ENCODE peak calls at places on chromosomes 11 and 22, in five cellular contexts. B is tibial artery, R is adipocyte, F is mammary epithelial cell, G is dorsolateral prefrontal cortex. Y is an unnamed sample. For H3K27me3, the result is how much of the 10 kb centered on the place peaks cover.

GRCh38 chr11:119488256-119488995 is 65.5 kb upstream of the THY1 start:
- DNase-seq in F (no peak), G (no peak), R (no peak), B (peak), Y (no peak)

GRCh38 chr11:126405374-126405773 is 49.9 kb downstream of the ST3GAL4 start:
- DNase-seq in F (peak), B (no peak), R (no peak), G (no peak), Y (no peak)

GRCh38 chr11:93059074-93059957 is 89.9 kb downstream of the MTNR1B start:
- DNase-seq in B (no peak), G (no peak), F (no peak), R (peak), Y (peak)

GRCh38 chr11:9528573-9529332 is 44.7 kb upstream of the WEE1 start:
- DNase-seq in F (no peak), B (no peak), R (no peak), G (no peak), Y (no peak)

GRCh38 chr11:97815667-97816066 is 1205.1 kb upstream of the CNTN5 start:
- DNase-seq in R (peak), B (no peak), G (no peak), F (no peak), Y (no peak)

GRCh38 chr22:19629331-19629719 is 85.0 kb upstream of the SEPTIN5 start:
- DNase-seq in R (no peak), F (no peak), B (no peak), G (no peak), Y (no peak)

GRCh38 chr11:47399860-47400812 is 8.3 kb upstream of the SLC39A13 start:
- DNase-seq in R (no peak), B (peak), G (no peak), F (no peak), Y (no peak)

GRCh38 chr11:56296877-56297276 is 4.8 kb upstream of the OR8H1 start:
- DNase-seq in F (no peak), G (no peak), R (no peak), B (no peak), Y (no peak)

GRCh38 chr22:28670691-28671261 is 8.9 kb downstream of the TTC28 start:
- DNase-seq in R (no peak), G (no peak), F (peak), B (no peak), Y (no peak)

GRCh38 chr11:63840356-63841060 is 1.6 kb downstream of the MARK2 start:
- DNase-seq in G (no peak), F (peak), R (peak), B (no peak), Y (no peak)

GRCh38 chr11:134758342-134758931 is 346.4 kb upstream of the B3GAT1 start:
- DNase-seq in B (no peak), G (no peak), F (no peak), R (no peak), Y (no peak)

GRCh38 chr22:31776231-31776630 is 22.4 kb downstream of the DEPDC5 start:
- DNase-seq in F (no peak), R (no peak), G (no peak), B (no peak), Y (no peak)

GRCh38 chr11:67558084-67558772 is 25.4 kb upstream of the GSTP1 start:
- DNase-seq in G (no peak), R (no peak), B (peak), F (no peak), Y (peak)

GRCh38 chr11:92829121-92829520 is 140.3 kb upstream of the MTNR1B start:
- DNase-seq in B (no peak), R (no peak), G (no peak), F (no peak), Y (no peak)

GRCh38 chr11:46489668-46490560 is 98.3 kb upstream of the CHRM4 start:
- DNase-seq in B (no peak), F (peak), G (no peak), R (peak), Y (peak)

GRCh38 chr11:74672956-74673895 is 58.0 kb downstream of the CHRDL2 start:
- DNase-seq in R (peak), F (peak), G (no peak), B (peak), Y (peak)

GRCh38 chr11:112298535-112298934 is 37.9 kb upstream of the PLET1 start:
- DNase-seq in B (no peak), G (no peak), R (no peak), F (no peak), Y (no peak)

GRCh38 chr22:19800761-19801244 is 40.2 kb downstream of the TBX1 start:
- DNase-seq in R (peak), B (no peak), G (no peak), F (no peak), Y (peak)

GRCh38 chr11:33860926-33861325 is 30.9 kb downstream of the LMO2 start:
- DNase-seq in F (no peak), B (no peak), G (no peak), R (no peak), Y (no peak)

GRCh38 chr11:47127213-47127612 is 49.5 kb downstream of the ARFGAP2 start:
- DNase-seq in F (no peak), G (no peak), B (no peak), R (no peak), Y (no peak)

GRCh38 chr22:17665248-17665647 is 26.7 kb downstream of the BCL2L13 start:
- DNase-seq in F (no peak), R (no peak), G (no peak), B (no peak), Y (no peak)

GRCh38 chr11:127986073-127986472 is 601.3 kb downstream of the ETS1 start:
- DNase-seq in R (no peak), B (no peak), F (peak), G (no peak), Y (no peak)

GRCh38 chr22:27391092-27391770 is 410.3 kb downstream of the MN1 start:
- DNase-seq in G (no peak), F (no peak), R (peak), B (peak), Y (no peak)

GRCh38 chr11:27357250-27357649 is 5.8 kb downstream of the CCDC34 start:
- DNase-seq in R (no peak), F (no peak), B (no peak), G (no peak), Y (no peak)

GRCh38 chr11:112321521-112322172 is 61.0 kb upstream of the PLET1 start:
- DNase-seq in F (peak), G (no peak), R (peak), B (no peak), Y (peak)

GRCh38 chr11:110253525-110253924 is 42.9 kb downstream of the RDX start:
- DNase-seq in B (no peak), G (no peak), F (no peak), R (no peak), Y (no peak)

GRCh38 chr11:42778193-42778592 is 533.6 kb upstream of the API5 start:
- DNase-seq in B (no peak), R (no peak), F (no peak), G (no peak), Y (no peak)

GRCh38 chr11:127612602-127613001 is 612.0 kb upstream of the KIRREL3 start:
- DNase-seq in F (no peak), G (no peak), B (no peak), R (no peak), Y (no peak)

GRCh38 chr11:62256281-62256680 is 13.7 kb upstream of the SCGB2A2 start:
- DNase-seq in G (no peak), R (no peak), B (no peak), F (no peak), Y (no peak)

GRCh38 chr22:37911697-37912096 is 5.6 kb downstream of the MICALL1 start:
- DNase-seq in F (no peak), B (no peak), R (no peak), G (no peak), Y (no peak)

GRCh38 chr22:19941365-19942070 is at the start of the genes COMT and TXNRD2:
- DNase-seq in F (peak), R (peak), G (no peak), B (peak), Y (peak)

GRCh38 chr11:2129323-2129698 is 9.9 kb downstream of the IGF2 start:
- DNase-seq in B (no peak), G (no peak), R (no peak), F (no peak), Y (no peak)

GRCh38 chr22:30305519-30305905 is 16.2 kb upstream of the CASTOR1 start:
- DNase-seq in R (no peak), F (no peak), G (no peak), B (peak), Y (no peak)
- H3K4me3 ChIP-seq in R (no peak), F (no peak), G (no peak), B (no peak), Y (no peak)

GRCh38 chr11:70825893-70826540 is 426.4 kb downstream of the SHANK2 start:
- DNase-seq in F (no peak), R (no peak), B (no peak), G (peak), Y (no peak)

GRCh38 chr11:70826950-70827349 is 425.4 kb downstream of the SHANK2 start:
- DNase-seq in F (no peak), G (no peak), R (no peak), B (no peak), Y (no peak)

GRCh38 chr11:70828498-70829159 is 423.7 kb downstream of the SHANK2 start:
- DNase-seq in B (no peak), G (peak), R (no peak), F (no peak), Y (no peak)

GRCh38 chr11:70826541-70826943 is 425.8 kb downstream of the SHANK2 start:
- DNase-seq in B (no peak), R (peak), G (peak), F (no peak), Y (no peak)

GRCh38 chr11:70829160-70829899 is 423.0 kb downstream of the SHANK2 start:
- DNase-seq in F (no peak), G (no peak), R (no peak), B (no peak), Y (no peak)
- H3K27me3 ChIP-seq in F (under half), G (under half), R (under half), B (half or more), Y (under half)

DNA sequence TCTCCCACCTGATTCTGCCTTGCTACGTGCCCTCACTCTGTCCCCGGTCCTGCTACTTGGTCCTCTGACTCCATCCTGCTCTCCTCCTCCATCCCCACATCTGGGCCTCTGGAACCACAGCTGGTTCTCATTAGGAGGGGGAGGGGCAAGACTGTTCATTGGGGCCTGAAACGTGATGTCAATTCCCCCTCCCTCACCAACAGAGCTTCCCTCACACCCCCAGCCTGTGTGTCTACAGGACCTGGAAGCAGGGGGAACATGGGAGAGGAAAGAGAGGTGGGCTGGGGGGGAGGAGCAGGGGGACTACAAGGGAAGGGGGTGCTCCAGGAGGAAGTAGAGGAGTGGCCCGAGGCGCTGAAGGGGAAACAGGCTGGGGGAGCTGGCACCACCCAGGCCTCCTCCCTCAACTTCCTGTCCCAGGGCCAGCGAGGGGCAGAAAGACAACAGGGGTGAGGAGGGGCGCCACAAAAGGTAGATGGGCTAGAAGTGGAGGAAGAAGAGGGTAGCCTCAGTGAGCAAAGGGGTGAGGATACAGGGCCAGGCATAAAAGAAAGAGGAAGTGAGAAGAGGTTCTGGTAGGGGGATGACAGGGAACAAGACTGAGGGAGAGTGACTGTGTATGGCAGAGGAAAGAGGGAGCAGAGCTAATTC is 8.9 kb downstream of the DCHS1 start:
- DNase-seq in R (peak), B (no peak), F (no peak), G (no peak), Y (no peak)
- H3K4me3 ChIP-seq in R (no peak), B (no peak), F (no peak), G (no peak), Y (peak)

GRCh38 chr22:38986629-38987028 is 4.5 kb downstream of the APOBEC3B start:
- DNase-seq in R (no peak), G (no peak), F (no peak), B (no peak), Y (no peak)

GRCh38 chr22:38984224-38984623 is 2.1 kb downstream of the APOBEC3B start:
- DNase-seq in B (no peak), G (no peak), F (no peak), R (no peak), Y (no peak)

GRCh38 chr22:38981005-38981658 is 1.0 kb upstream of the APOBEC3B start:
- DNase-seq in B (no peak), F (peak), R (peak), G (no peak), Y (no peak)

GRCh38 chr22:38981659-38982007 is 514 bp upstream of the APOBEC3B start:
- DNase-seq in R (no peak), F (no peak), B (no peak), G (no peak), Y (no peak)

DNA sequence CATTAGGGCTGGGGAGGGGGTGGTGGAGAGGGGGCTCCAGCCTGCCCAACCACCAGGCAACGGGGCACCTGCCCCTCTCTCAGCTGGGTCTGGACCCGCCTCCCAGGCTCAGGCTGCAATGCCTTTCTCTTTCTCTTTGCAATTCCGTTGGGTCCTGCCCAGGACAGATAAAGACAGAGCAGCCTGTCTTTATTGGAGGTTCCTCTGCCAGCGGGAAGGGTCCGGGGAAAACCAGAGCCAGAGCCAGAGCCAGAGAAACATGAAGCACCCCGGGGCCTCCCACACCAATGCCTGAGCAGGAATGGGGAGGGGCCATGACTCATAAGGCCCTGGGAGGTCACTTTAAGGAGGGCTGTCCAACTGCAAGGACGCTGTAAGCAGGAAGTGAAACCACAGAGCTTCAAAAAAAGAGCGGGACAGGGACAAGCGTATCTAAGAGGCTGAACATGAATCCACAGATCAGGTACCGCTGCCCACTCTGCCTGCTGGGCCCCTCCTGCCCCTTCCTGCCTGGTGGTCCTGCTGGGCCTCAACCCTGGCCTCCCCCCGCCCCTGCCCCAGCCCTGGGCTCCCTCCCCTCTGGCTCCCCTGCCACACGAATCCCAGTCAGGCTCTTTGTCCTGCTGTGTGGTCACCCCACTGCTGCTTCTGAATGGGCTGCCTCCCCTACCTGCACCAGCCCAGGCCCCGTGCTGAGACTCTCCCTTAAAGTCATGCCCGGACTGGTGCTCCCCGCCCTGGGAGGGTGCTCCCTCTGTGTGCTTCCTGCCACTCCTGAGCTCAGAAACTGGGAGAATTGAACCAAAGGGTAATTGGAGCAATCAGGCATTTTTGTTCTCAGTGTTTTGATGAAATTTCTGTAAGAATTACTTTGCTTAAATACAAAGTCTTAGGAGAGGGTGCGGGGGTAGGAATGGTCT is at the start of gene APOBEC3B:
- DNase-seq in G (peak), R (peak), F (peak), B (peak), Y (peak)
- H3K27me3 ChIP-seq in G (under half), R (under half), F (under half), B (under half), Y (under half)

GRCh38 chr11:416051-416756 is 1.4 kb upstream of the SIGIRR start:
- DNase-seq in F (no peak), G (no peak), B (no peak), R (no peak), Y (no peak)
- H3K4me3 ChIP-seq in F (peak), G (peak), B (peak), R (peak), Y (peak)

DNA sequence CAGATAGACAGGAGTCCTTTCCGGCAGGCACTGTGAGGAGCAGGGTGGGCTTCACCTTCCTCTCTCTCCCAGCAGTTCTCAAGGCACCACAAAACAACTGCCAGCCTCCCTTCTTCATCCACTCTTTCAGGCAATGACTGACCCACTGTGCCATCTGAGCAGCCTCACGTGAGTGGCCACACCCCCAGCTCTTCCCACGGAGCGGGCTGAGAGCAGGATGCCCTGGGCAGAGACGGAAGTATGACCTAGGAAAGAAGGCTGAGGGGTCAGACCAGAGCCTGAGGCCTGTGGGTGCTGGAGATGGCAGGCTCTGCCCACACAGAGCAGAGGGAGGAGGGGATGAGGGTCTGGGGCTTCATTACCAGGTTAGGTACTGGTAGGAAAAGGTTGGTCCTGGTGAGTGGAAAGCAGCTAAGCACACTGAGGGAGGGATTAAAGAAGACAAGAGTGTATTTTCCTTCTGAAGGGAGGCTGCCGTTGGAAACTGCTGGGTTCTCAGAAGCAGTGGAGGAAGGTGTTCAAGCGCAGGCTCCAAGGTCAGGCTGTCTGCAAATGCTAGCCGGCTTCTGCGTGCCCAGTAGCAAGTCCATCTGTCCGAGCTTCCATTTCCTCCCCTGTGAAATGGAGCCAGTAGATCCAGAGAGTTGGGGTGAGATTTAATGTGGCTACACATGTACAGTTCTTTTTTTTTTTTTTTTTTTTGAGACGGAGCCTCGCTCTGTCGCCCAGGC is 4.6 kb downstream of the NLRP6 start:
- DNase-seq in B (no peak), R (no peak), G (no peak), F (no peak), Y (no peak)
- H3K27me3 ChIP-seq in B (half or more), R (half or more), G (half or more), F (half or more), Y (half or more)

GRCh38 chr22:44025171-44026065 is 1.3 kb downstream of the PARVB start:
- DNase-seq in F (no peak), B (peak), G (no peak), R (no peak), Y (no peak)
- H3K4me3 ChIP-seq in F (no peak), B (peak), G (peak), R (peak), Y (peak)

DNA sequence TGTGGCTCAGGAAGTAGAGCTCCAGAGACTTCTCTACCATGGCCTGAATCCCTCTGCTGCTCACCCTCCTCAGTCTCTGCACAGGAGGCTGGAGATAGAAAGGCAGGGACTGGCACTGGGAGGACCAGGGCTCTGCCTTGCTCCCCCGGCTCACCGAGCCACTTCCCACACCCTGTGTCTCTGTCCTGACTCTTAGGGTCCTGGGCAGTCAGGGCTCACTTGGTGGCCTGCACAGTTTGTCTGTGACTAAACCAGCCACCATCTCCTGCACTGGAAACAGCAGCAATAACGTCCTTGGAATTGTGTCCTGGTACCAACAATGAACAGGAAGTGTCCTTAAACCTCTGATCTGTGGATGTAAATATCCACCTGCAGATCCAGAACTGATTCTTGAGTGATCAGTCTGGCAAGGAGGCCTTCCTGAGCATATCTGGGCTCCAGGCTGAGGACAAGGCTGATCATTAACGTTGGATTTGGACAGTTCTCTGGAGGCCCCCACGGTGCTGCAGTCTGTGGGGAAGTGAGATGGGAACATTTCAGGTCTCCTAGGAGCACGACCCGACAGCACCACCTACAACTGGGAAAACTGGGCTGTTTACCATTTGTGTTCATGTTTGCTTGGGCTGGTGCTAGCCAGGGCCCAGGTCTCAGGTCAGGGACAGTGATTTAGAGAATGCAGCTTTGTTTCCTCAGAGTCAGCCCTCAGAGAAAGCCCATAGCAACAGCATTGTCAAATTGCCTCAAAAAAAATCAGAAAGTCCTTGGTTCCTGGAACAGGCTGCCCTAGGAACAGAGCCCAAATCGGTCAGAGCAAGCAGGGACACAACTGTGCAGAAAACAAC is 82.5 kb downstream of the ZNF280B start:
- DNase-seq in G (no peak), F (no peak), R (no peak), B (no peak), Y (no peak)
- H3K27me3 ChIP-seq in G (under half), F (under half), R (half or more), B (under half), Y (under half)

Y was measured in brain microvascular endothelial cell.